ENCODE peak calls at places on chromosome 2, in five cellular contexts. R is non-pigmented ciliary epithelial cell; H is WTC11; Y is NCI-H1105; Z is stimulated activated CD4-positive, alpha-beta T cell treated with anti-CD3 and anti-CD28 coated beads, Interleukin-1b, Interleukin-23, amount 100 ng/mL, for 24 hours. F is an unnamed sample.

GRCh38 chr2:18752022-18752493 is 162.7 kb upstream of the NT5C1B start:
- DNase-seq in R (no peak), Z (no peak), H (no peak), Y (no peak), F (no peak)

GRCh38 chr2:85216051-85216431 is 82.8 kb downstream of the TCF7L1 start:
- DNase-seq in H (no peak), Y (no peak), R (no peak), Z (no peak), F (no peak)

GRCh38 chr2:172484253-172484652 is 56.9 kb downstream of the ITGA6 start:
- DNase-seq in R (no peak), H (no peak), Y (peak), Z (no peak), F (no peak)

GRCh38 chr2:36483290-36483689 is 114.7 kb downstream of the FEZ2 start:
- DNase-seq in H (no peak), Y (no peak), R (no peak), Z (no peak), F (no peak)

GRCh38 chr2:187994464-187995331 is 297.0 kb upstream of the GULP1 start:
- DNase-seq in R (no peak), Z (no peak), H (no peak), Y (peak), F (no peak)

GRCh38 chr2:11753886-11754704 is 7.7 kb downstream of the LPIN1 start:
- DNase-seq in Z (no peak), Y (peak), R (no peak), H (no peak), F (peak)

GRCh38 chr2:241636983-241637232 is at the start of gene THAP4:
- DNase-seq in H (no peak), R (no peak), Y (no peak), Z (no peak), F (no peak)

GRCh38 chr2:129139380-129139779 is 820.7 kb upstream of the HS6ST1 start:
- DNase-seq in Y (no peak), H (no peak), Z (no peak), R (no peak), F (no peak)

GRCh38 chr2:191846787-191847620 is at the start of gene CAVIN2:
- DNase-seq in Z (no peak), R (no peak), H (no peak), Y (no peak), F (no peak)

GRCh38 chr2:109139844-109140396 is 10.9 kb downstream of the SH3RF3 start:
- DNase-seq in R (no peak), Y (no peak), Z (no peak), H (no peak), F (no peak)